ENCODE peak calls at places on chromosome 1, in ten cellular contexts. E, P, X, C, T, W, Q, B, U and H are unnamed samples.

GRCh38 chr1:14421977-14422609 is 176.4 kb upstream of the KAZN start:
- DNase-seq in E (no peak), P (no peak), X (no peak), C (no peak), T (no peak), W (no peak), Q (no peak), B (no peak), U (no peak), H (no peak)

GRCh38 chr1:36134031-36134430 is 9.0 kb upstream of the COL8A2 start:
- DNase-seq in E (no peak), P (no peak), X (no peak), C (no peak), T (no peak), W (no peak), Q (no peak), B (no peak), U (no peak), H (no peak)

GRCh38 chr1:37718181-37718900 is 26.0 kb downstream of the CDCA8 start:
- DNase-seq in E (no peak), P (no peak), X (no peak), C (no peak), T (no peak), W (no peak), Q (no peak), B (no peak), U (no peak), H (no peak)

GRCh38 chr1:5427026-5427613 is 565.1 kb downstream of the NPHP4 start:
- DNase-seq in E (no peak), P (no peak), X (no peak), C (no peak), T (no peak), W (no peak), Q (no peak), B (no peak), U (no peak), H (no peak)

GRCh38 chr1:100539836-100540536 is 2.0 kb downstream of the GPR88 start:
- DNase-seq in E (no peak), P (no peak), X (peak), C (no peak), T (no peak), W (no peak), Q (no peak), B (no peak), U (no peak), H (no peak)

GRCh38 chr1:204417231-204417997 is 5.8 kb upstream of the PPP1R15B start:
- DNase-seq in E (no peak), P (peak), X (peak), C (no peak), T (peak), W (no peak), Q (no peak), B (peak), U (peak), H (peak)

GRCh38 chr1:62384276-62385005 is 52.4 kb upstream of the USP1 start:
- DNase-seq in E (no peak), P (peak), X (no peak), C (no peak), T (no peak), W (no peak), Q (no peak), B (peak), U (no peak), H (no peak)

GRCh38 chr1:152596986-152597385 is 3.0 kb upstream of the LCE3C start:
- DNase-seq in E (no peak), P (no peak), X (no peak), C (no peak), T (no peak), W (no peak), Q (no peak), B (no peak), U (no peak), H (no peak)

GRCh38 chr1:224168859-224169380 is 14.1 kb upstream of the DEGS1 start:
- DNase-seq in E (no peak), P (peak), X (peak), C (no peak), T (no peak), W (peak), Q (no peak), B (peak), U (no peak), H (peak)

GRCh38 chr1:181504294-181505115 is 21.2 kb downstream of the CACNA1E start:
- DNase-seq in E (no peak), P (no peak), X (peak), C (peak), T (peak), W (no peak), Q (no peak), B (no peak), U (no peak), H (no peak)

GRCh38 chr1:155016231-155016831 is 13.7 kb downstream of the ZBTB7B start:
- DNase-seq in E (no peak), P (no peak), X (no peak), C (no peak), T (no peak), W (no peak), Q (no peak), B (no peak), U (no peak), H (peak)

GRCh38 chr1:93317207-93317606 is 28.5 kb upstream of the DR1 start:
- DNase-seq in E (no peak), P (no peak), X (no peak), C (no peak), T (no peak), W (no peak), Q (no peak), B (no peak), U (no peak), H (no peak)

GRCh38 chr1:164644774-164645634 is 86.0 kb downstream of the PBX1 start:
- DNase-seq in E (no peak), P (no peak), X (peak), C (no peak), T (no peak), W (no peak), Q (no peak), B (peak), U (no peak), H (no peak)

GRCh38 chr1:226619031-226619430 is 70.5 kb downstream of the STUM start:
- DNase-seq in E (no peak), P (no peak), X (no peak), C (no peak), T (no peak), W (no peak), Q (no peak), B (no peak), U (no peak), H (no peak)